ENCODE peak calls at places on chromosome 9, in seven cellular contexts. O is endodermal cell, M is GM23248, P is prostate gland, Y is adipocyte, I is lower lobe of right lung, C is body of pancreas. A is an unnamed sample.

GRCh38 chr9:24051587-24051986 is 225.5 kb upstream of the ELAVL2 start:
- DNase-seq in Y (no peak), P (no peak), O (no peak), I (no peak), C (no peak), M (no peak), A (no peak)

GRCh38 chr9:133351526-133351907 is 3.5 kb downstream of the RPL7A start:
- DNase-seq in P (no peak), C (no peak), M (no peak), Y (peak; percentile 48), O (no peak), I (no peak), A (no peak)

GRCh38 chr9:130661461-130662098 is 2.8 kb upstream of the PRDM12 start:
- DNase-seq in Y (peak; percentile 25), P (no peak), I (no peak), M (no peak), O (peak; percentile 72), C (no peak), A (no peak)

GRCh38 chr9:70987986-70988385 is 133.4 kb downstream of the TRPM3 start:
- DNase-seq in O (no peak), Y (peak; percentile 91), P (no peak), I (no peak), M (peak; percentile 87), C (no peak), A (no peak)

GRCh38 chr9:96491079-96491879 is 41.3 kb downstream of the HABP4 start:
- DNase-seq in O (no peak), M (no peak), C (no peak), I (no peak), Y (no peak), P (no peak), A (no peak)

GRCh38 chr9:85610074-85610855 is 131.5 kb downstream of the AGTPBP1 start:
- DNase-seq in Y (peak; percentile 92), I (no peak), O (peak; percentile 65), C (peak; percentile 46), P (peak; percentile 30), M (peak; percentile 78), A (no peak)

GRCh38 chr9:109118802-109119438 is 827 bp downstream of the TMEM245 start:
- DNase-seq in Y (peak; percentile 56), I (no peak), O (peak; percentile 83), P (no peak), C (peak; percentile 20), M (peak; percentile 48), A (no peak)

GRCh38 chr9:124781967-124782660 is 5.2 kb downstream of the OLFML2A start:
- DNase-seq in C (no peak), I (no peak), Y (no peak), O (peak; percentile 38), P (no peak), M (no peak), A (no peak)

GRCh38 chr9:22079873-22080341 is 70.8 kb upstream of the CDKN2B start:
- DNase-seq in P (no peak), I (no peak), C (peak; percentile 38), Y (peak; percentile 76), M (peak; percentile 88), O (no peak), A (peak; percentile 75)

GRCh38 chr9:16726718-16727451 is 143.6 kb downstream of the BNC2 start:
- DNase-seq in M (peak; percentile 93), I (peak; percentile 79), Y (peak; percentile 90), P (peak; percentile 69), C (peak; percentile 61), O (peak; percentile 91), A (peak; percentile 54)

GRCh38 chr9:8855046-8855445 is 1055.5 kb upstream of the DMAC1 start:
- DNase-seq in C (no peak), Y (no peak), I (no peak), M (no peak), P (no peak), O (no peak), A (no peak)

GRCh38 chr9:94928696-94929372 is 202.3 kb downstream of the AOPEP start:
- DNase-seq in P (no peak), I (no peak), O (no peak), M (no peak), C (no peak), Y (no peak), A (no peak)

GRCh38 chr9:133114886-133115603 is 6.0 kb downstream of the RALGDS start:
- DNase-seq in I (peak; percentile 53), Y (no peak), P (no peak), O (no peak), C (no peak), M (no peak), A (no peak)

GRCh38 chr9:75685059-75685458 is 205.4 kb upstream of the PCSK5 start:
- DNase-seq in P (no peak), C (no peak), O (no peak), M (no peak), I (no peak), Y (no peak), A (no peak)

GRCh38 chr9:98356326-98356725 is 100.9 kb upstream of the TBC1D2 start:
- DNase-seq in M (peak; percentile 13), C (no peak), Y (no peak), I (no peak), P (no peak), O (no peak), A (no peak)

GRCh38 chr9:136437430-136437829 is 2.2 kb downstream of the INPP5E start:
- DNase-seq in M (peak; percentile 69), O (no peak), C (peak; percentile 15), I (no peak), P (no peak), Y (peak; percentile 52), A (no peak)

GRCh38 chr9:116380496-116380995 is 227.0 kb downstream of the PAPPA start:
- DNase-seq in O (no peak), P (no peak), Y (peak; percentile 38), M (peak; percentile 31), I (no peak), C (no peak), A (no peak)

GRCh38 chr9:85001925-85002324 is 332.4 kb downstream of the NTRK2 start:
- DNase-seq in P (no peak), Y (no peak), O (no peak), C (no peak), M (no peak), I (no peak), A (no peak)

GRCh38 chr9:121285835-121286687 is 18.1 kb downstream of the GSN start:
- DNase-seq in I (peak; percentile 67), O (peak; percentile 85), Y (peak; percentile 80), C (peak; percentile 74), M (peak; percentile 86), P (peak; percentile 45), A (peak; percentile 58)

GRCh38 chr9:121283072-121283398 is 15.1 kb downstream of the GSN start:
- DNase-seq in C (no peak), I (no peak), P (no peak), M (no peak), O (no peak), Y (no peak), A (no peak)

GRCh38 chr9:121286688-121286972 is 18.7 kb downstream of the GSN start:
- DNase-seq in Y (no peak), P (no peak), C (no peak), I (no peak), M (no peak), O (no peak), A (no peak)

GRCh38 chr9:121283856-121284732 is 16.1 kb downstream of the GSN start:
- DNase-seq in C (no peak), O (no peak), I (no peak), M (no peak), P (no peak), Y (no peak), A (no peak)

DNA sequence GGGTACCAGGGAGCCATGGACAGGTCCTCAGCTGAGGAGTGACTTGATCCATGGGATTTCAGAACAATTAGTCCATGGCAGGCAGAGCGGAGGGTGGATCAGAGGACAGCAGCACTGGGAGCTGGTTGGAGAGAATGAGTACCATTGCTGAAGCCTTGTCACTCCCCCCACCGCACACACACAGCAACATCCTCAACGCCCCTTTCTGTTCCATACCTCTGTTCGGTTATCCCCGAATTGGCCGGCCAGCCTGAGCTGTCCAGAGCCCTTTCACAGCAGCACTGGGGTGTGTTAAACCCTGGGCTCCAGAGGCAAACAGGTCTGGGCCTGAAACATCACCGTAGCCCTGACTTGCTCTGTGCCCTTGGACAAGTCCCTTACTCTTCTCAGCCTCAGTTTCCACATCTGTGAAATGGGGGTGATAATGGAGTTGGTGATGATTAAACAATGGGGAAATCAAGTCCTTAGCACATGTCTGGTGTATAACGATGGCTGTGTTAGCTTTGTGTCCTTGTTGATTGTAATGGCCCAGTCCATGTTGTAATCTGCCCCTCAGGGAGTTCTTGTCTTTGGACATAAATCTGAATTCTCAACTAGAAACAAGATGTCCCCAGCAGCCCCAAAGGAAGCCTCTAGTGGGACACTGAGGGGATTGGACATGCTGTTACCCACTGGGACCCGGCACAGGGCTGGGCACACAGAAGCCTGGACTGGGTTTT is 16.9 kb downstream of the GSN start:
- DNase-seq in P (no peak), I (no peak), M (no peak), Y (no peak), O (no peak), C (no peak), A (no peak)
- H3K4me1 ChIP-seq in P (peaks cover 9% of the 10 kb centered on the region), I (peaks cover 100% of the 10 kb centered on the region), M (peaks cover 81% of the 10 kb centered on the region), Y (peaks cover 95% of the 10 kb centered on the region), O (peaks cover 26% of the 10 kb centered on the region), C (peaks cover 81% of the 10 kb centered on the region), A (peaks cover 57% of the 10 kb centered on the region)

GRCh38 chr9:121424024-121424432 is 54.0 kb upstream of the STOM start:
- DNase-seq in I (no peak), M (no peak), Y (no peak), O (no peak), P (no peak), C (no peak), A (no peak)

GRCh38 chr9:121427899-121428298 is 57.8 kb upstream of the STOM start:
- DNase-seq in C (no peak), M (no peak), Y (no peak), P (no peak), I (no peak), O (no peak), A (no peak)
- H3K27me3 ChIP-seq in C (no peaks in the 10 kb centered on the region), M (peaks cover 28% of the 10 kb centered on the region), Y (peaks cover 4% of the 10 kb centered on the region), P (no peaks in the 10 kb centered on the region), I (no peaks in the 10 kb centered on the region), O (no peaks in the 10 kb centered on the region), A (peaks cover 6% of the 10 kb centered on the region)

DNA sequence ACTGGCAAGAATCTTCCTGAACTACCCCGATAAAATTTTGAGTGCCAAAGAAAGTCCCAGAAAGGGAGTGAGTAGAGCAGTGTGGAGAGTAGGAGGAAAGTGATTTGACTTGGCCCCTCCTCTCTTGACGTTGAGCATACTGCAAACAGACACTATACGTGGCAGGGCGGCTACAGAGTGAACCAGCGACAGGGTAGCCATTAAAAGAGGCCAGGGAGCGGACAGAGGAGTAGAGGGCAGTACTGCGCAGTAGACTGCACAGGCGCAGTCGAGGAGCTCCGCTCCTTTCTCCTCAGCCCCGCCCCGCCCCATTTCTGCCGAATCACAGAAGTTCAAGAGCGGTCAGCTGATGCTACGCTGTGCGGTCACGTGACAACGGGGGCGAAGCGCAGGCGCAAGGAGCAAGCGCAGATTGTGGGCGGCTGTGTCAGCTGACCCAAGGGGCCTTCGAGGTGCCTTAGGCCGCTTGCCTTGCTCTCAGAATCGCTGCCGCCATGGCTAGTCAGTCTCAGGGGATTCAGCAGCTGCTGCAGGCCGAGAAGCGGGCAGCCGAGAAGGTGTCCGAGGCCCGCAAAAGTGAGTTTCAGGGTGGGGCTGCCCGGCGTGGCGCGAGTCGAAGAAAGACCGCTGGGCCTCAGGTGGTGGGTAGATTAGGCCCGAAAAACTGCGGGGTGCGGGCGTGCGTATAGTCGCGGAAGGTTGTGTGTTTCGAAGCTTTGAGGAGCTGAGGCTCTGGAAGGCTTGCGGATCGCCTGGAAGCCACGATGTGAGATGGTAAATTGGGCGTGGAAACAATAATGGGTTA is at the start of gene ATP6V1G1:
- DNase-seq in O (peak; percentile 100), P (peak; percentile 99), M (peak; percentile 100), I (peak; percentile 100), Y (peak; percentile 100), C (peak; percentile 100), A (peak; percentile 95)
- H3K4me1 ChIP-seq in O (peaks cover 4% of the 10 kb centered on the region), P (peaks cover 1% of the 10 kb centered on the region), M (peaks cover 26% of the 10 kb centered on the region), I (peaks cover 41% of the 10 kb centered on the region), Y (peaks cover 40% of the 10 kb centered on the region), C (peaks cover 38% of the 10 kb centered on the region), A (peaks cover 24% of the 10 kb centered on the region)

GRCh38 chr9:128224877-128225276 is 21.7 kb downstream of the DNM1 start:
- DNase-seq in Y (no peak), O (no peak), P (no peak), C (no peak), I (no peak), M (no peak), A (no peak)
- H3K27me3 ChIP-seq in Y (no peaks in the 10 kb centered on the region), O (no peaks in the 10 kb centered on the region), P (no peaks in the 10 kb centered on the region), C (no peaks in the 10 kb centered on the region), I (no peaks in the 10 kb centered on the region), M (no peaks in the 10 kb centered on the region), A (no peaks in the 10 kb centered on the region)

A was measured in foreskin keratinocyte.